ENCODE peak calls at places on chromosomes 11 and 22, in nine cellular contexts. One of them, this sample, is unnamed.
A peak's percentile ranks its signal among the peaks of the same experiment; 100 is the strongest.

GRCh38 chr11:57890521-57890920 is 128.9 kb downstream of the CTNND1 start:
- DNase-seq in globus pallidus: no peak
- DNase-seq in heart right ventricle: no peak
- DNase-seq in HTR-8/SVneo: no peak
- DNase-seq in lung: no peak
- DNase-seq in activated T-cell treated with anti-CD3 and anti-CD28 coated beads, Interleukin-2, amount 50 U/mL, for 4 hours: no peak
- DNase-seq in cardiac muscle cell: no peak
- DNase-seq in body of pancreas: no peak
- DNase-seq in MCF 10A: no peak
- DNase-seq in this sample: no peak

GRCh38 chr22:44372611-44373010 is 59.9 kb upstream of the SHISAL1 start:
- DNase-seq in globus pallidus: no peak
- DNase-seq in heart right ventricle: no peak
- DNase-seq in HTR-8/SVneo: no peak
- DNase-seq in lung: no peak
- DNase-seq in activated T-cell treated with anti-CD3 and anti-CD28 coated beads, Interleukin-2, amount 50 U/mL, for 4 hours: no peak
- DNase-seq in cardiac muscle cell: no peak
- DNase-seq in body of pancreas: no peak
- DNase-seq in MCF 10A: no peak
- DNase-seq in this sample: no peak

GRCh38 chr11:44030276-44030932 is 17.4 kb upstream of the ACCSL start:
- DNase-seq in globus pallidus: no peak
- DNase-seq in heart right ventricle: peak; percentile 70
- DNase-seq in HTR-8/SVneo: no peak
- DNase-seq in lung: peak; percentile 25
- DNase-seq in activated T-cell treated with anti-CD3 and anti-CD28 coated beads, Interleukin-2, amount 50 U/mL, for 4 hours: no peak
- DNase-seq in cardiac muscle cell: peak; percentile 87
- DNase-seq in body of pancreas: no peak
- DNase-seq in MCF 10A: no peak
- DNase-seq in this sample: no peak

GRCh38 chr11:35675901-35676610 is 13.5 kb downstream of the TRIM44 start:
- DNase-seq in globus pallidus: no peak
- DNase-seq in heart right ventricle: no peak
- DNase-seq in HTR-8/SVneo: no peak
- DNase-seq in lung: no peak
- DNase-seq in activated T-cell treated with anti-CD3 and anti-CD28 coated beads, Interleukin-2, amount 50 U/mL, for 4 hours: no peak
- DNase-seq in cardiac muscle cell: no peak
- DNase-seq in body of pancreas: no peak
- DNase-seq in MCF 10A: no peak
- DNase-seq in this sample: no peak

GRCh38 chr11:17388609-17389204 is at the start of gene KCNJ11:
- DNase-seq in globus pallidus: no peak
- DNase-seq in heart right ventricle: no peak
- DNase-seq in HTR-8/SVneo: no peak
- DNase-seq in lung: no peak
- DNase-seq in activated T-cell treated with anti-CD3 and anti-CD28 coated beads, Interleukin-2, amount 50 U/mL, for 4 hours: no peak
- DNase-seq in cardiac muscle cell: peak; percentile 36
- DNase-seq in body of pancreas: peak; percentile 43
- DNase-seq in MCF 10A: no peak
- DNase-seq in this sample: no peak

GRCh38 chr22:26892401-26893033 is 235.1 kb downstream of the MIAT start:
- DNase-seq in globus pallidus: no peak
- DNase-seq in heart right ventricle: no peak
- DNase-seq in HTR-8/SVneo: peak; percentile 15
- DNase-seq in lung: peak; percentile 56
- DNase-seq in activated T-cell treated with anti-CD3 and anti-CD28 coated beads, Interleukin-2, amount 50 U/mL, for 4 hours: no peak
- DNase-seq in cardiac muscle cell: peak; percentile 23
- DNase-seq in body of pancreas: peak; percentile 51
- DNase-seq in MCF 10A: peak; percentile 27
- DNase-seq in this sample: no peak

GRCh38 chr11:13963949-13964770 is 1.6 kb downstream of the SPON1 start:
- DNase-seq in globus pallidus: no peak
- DNase-seq in heart right ventricle: peak; percentile 8
- DNase-seq in HTR-8/SVneo: no peak
- DNase-seq in lung: peak; percentile 34
- DNase-seq in activated T-cell treated with anti-CD3 and anti-CD28 coated beads, Interleukin-2, amount 50 U/mL, for 4 hours: no peak
- DNase-seq in cardiac muscle cell: peak; percentile 31
- DNase-seq in body of pancreas: no peak
- DNase-seq in MCF 10A: no peak
- DNase-seq in this sample: no peak

GRCh38 chr11:58127350-58127749 is 2.0 kb upstream of the OR9I1 start:
- DNase-seq in globus pallidus: no peak
- DNase-seq in heart right ventricle: no peak
- DNase-seq in HTR-8/SVneo: no peak
- DNase-seq in lung: no peak
- DNase-seq in activated T-cell treated with anti-CD3 and anti-CD28 coated beads, Interleukin-2, amount 50 U/mL, for 4 hours: no peak
- DNase-seq in cardiac muscle cell: no peak
- DNase-seq in body of pancreas: no peak
- DNase-seq in MCF 10A: no peak
- DNase-seq in this sample: no peak

GRCh38 chr22:42217019-42217751 is 53.3 kb downstream of the TCF20 start:
- DNase-seq in globus pallidus: no peak
- DNase-seq in heart right ventricle: no peak
- DNase-seq in HTR-8/SVneo: no peak
- DNase-seq in lung: no peak
- DNase-seq in activated T-cell treated with anti-CD3 and anti-CD28 coated beads, Interleukin-2, amount 50 U/mL, for 4 hours: no peak
- DNase-seq in cardiac muscle cell: no peak
- DNase-seq in body of pancreas: no peak
- DNase-seq in MCF 10A: no peak
- DNase-seq in this sample: no peak

GRCh38 chr22:45218974-45219373 is 21.7 kb downstream of the KIAA0930 start:
- DNase-seq in globus pallidus: no peak
- DNase-seq in heart right ventricle: no peak
- DNase-seq in HTR-8/SVneo: no peak
- DNase-seq in lung: no peak
- DNase-seq in activated T-cell treated with anti-CD3 and anti-CD28 coated beads, Interleukin-2, amount 50 U/mL, for 4 hours: no peak
- DNase-seq in cardiac muscle cell: no peak
- DNase-seq in body of pancreas: no peak
- DNase-seq in MCF 10A: no peak
- DNase-seq in this sample: no peak

GRCh38 chr22:43288378-43288777 is 54.8 kb downstream of the SCUBE1 start:
- DNase-seq in globus pallidus: no peak
- DNase-seq in heart right ventricle: no peak
- DNase-seq in HTR-8/SVneo: no peak
- DNase-seq in lung: no peak
- DNase-seq in activated T-cell treated with anti-CD3 and anti-CD28 coated beads, Interleukin-2, amount 50 U/mL, for 4 hours: no peak
- DNase-seq in cardiac muscle cell: no peak
- DNase-seq in body of pancreas: no peak
- DNase-seq in MCF 10A: no peak
- DNase-seq in this sample: no peak

GRCh38 chr11:5605849-5606248 is 9.4 kb downstream of the TRIM6 start:
- DNase-seq in globus pallidus: no peak
- DNase-seq in heart right ventricle: no peak
- DNase-seq in HTR-8/SVneo: no peak
- DNase-seq in lung: no peak
- DNase-seq in activated T-cell treated with anti-CD3 and anti-CD28 coated beads, Interleukin-2, amount 50 U/mL, for 4 hours: no peak
- DNase-seq in cardiac muscle cell: no peak
- DNase-seq in body of pancreas: no peak
- DNase-seq in MCF 10A: peak; percentile 87
- DNase-seq in this sample: peak; percentile 47

GRCh38 chr11:1167256-1167655 is 9.5 kb downstream of the MUC5AC start:
- DNase-seq in globus pallidus: no peak
- DNase-seq in heart right ventricle: no peak
- DNase-seq in HTR-8/SVneo: no peak
- DNase-seq in lung: no peak
- DNase-seq in activated T-cell treated with anti-CD3 and anti-CD28 coated beads, Interleukin-2, amount 50 U/mL, for 4 hours: no peak
- DNase-seq in cardiac muscle cell: no peak
- DNase-seq in body of pancreas: no peak
- DNase-seq in MCF 10A: no peak
- DNase-seq in this sample: no peak

GRCh38 chr11:66346476-66347424 is 679 bp downstream of the B4GAT1 start:
- DNase-seq in globus pallidus: no peak
- DNase-seq in heart right ventricle: no peak
- DNase-seq in HTR-8/SVneo: no peak
- DNase-seq in lung: no peak
- DNase-seq in activated T-cell treated with anti-CD3 and anti-CD28 coated beads, Interleukin-2, amount 50 U/mL, for 4 hours: no peak
- DNase-seq in cardiac muscle cell: no peak
- DNase-seq in body of pancreas: peak; percentile 48
- DNase-seq in MCF 10A: no peak
- DNase-seq in this sample: no peak

GRCh38 chr22:17581631-17582030 is 18.3 kb downstream of the SLC25A18 start:
- DNase-seq in globus pallidus: no peak
- DNase-seq in heart right ventricle: no peak
- DNase-seq in HTR-8/SVneo: no peak
- DNase-seq in lung: no peak
- DNase-seq in activated T-cell treated with anti-CD3 and anti-CD28 coated beads, Interleukin-2, amount 50 U/mL, for 4 hours: no peak
- DNase-seq in cardiac muscle cell: no peak
- DNase-seq in body of pancreas: no peak
- DNase-seq in MCF 10A: no peak
- DNase-seq in this sample: no peak

GRCh38 chr11:124075841-124076571 is 34.9 kb upstream of the OR10G7 start:
- DNase-seq in globus pallidus: peak; percentile 9
- DNase-seq in heart right ventricle: no peak
- DNase-seq in HTR-8/SVneo: no peak
- DNase-seq in lung: no peak
- DNase-seq in activated T-cell treated with anti-CD3 and anti-CD28 coated beads, Interleukin-2, amount 50 U/mL, for 4 hours: no peak
- DNase-seq in cardiac muscle cell: no peak
- DNase-seq in body of pancreas: no peak
- DNase-seq in MCF 10A: no peak
- DNase-seq in this sample: peak; percentile 18

GRCh38 chr11:34977039-34977906 is 60.9 kb downstream of the PDHX start:
- DNase-seq in globus pallidus: no peak
- DNase-seq in heart right ventricle: no peak
- DNase-seq in HTR-8/SVneo: peak; percentile 48
- DNase-seq in lung: no peak
- DNase-seq in activated T-cell treated with anti-CD3 and anti-CD28 coated beads, Interleukin-2, amount 50 U/mL, for 4 hours: no peak
- DNase-seq in cardiac muscle cell: no peak
- DNase-seq in body of pancreas: no peak
- DNase-seq in MCF 10A: peak; percentile 58
- DNase-seq in this sample: peak; percentile 12

GRCh38 chr22:23408321-23408720 is 171.8 kb downstream of the IGLL1 start:
- DNase-seq in globus pallidus: no peak
- DNase-seq in heart right ventricle: no peak
- DNase-seq in HTR-8/SVneo: no peak
- DNase-seq in lung: no peak
- DNase-seq in activated T-cell treated with anti-CD3 and anti-CD28 coated beads, Interleukin-2, amount 50 U/mL, for 4 hours: no peak
- DNase-seq in cardiac muscle cell: no peak
- DNase-seq in body of pancreas: no peak
- DNase-seq in MCF 10A: no peak
- DNase-seq in this sample: no peak

GRCh38 chr11:18046116-18046777 is at the start of gene TPH1:
- DNase-seq in globus pallidus: no peak
- DNase-seq in heart right ventricle: peak; percentile 9
- DNase-seq in HTR-8/SVneo: no peak
- DNase-seq in lung: peak; percentile 39
- DNase-seq in activated T-cell treated with anti-CD3 and anti-CD28 coated beads, Interleukin-2, amount 50 U/mL, for 4 hours: no peak
- DNase-seq in cardiac muscle cell: peak; percentile 75
- DNase-seq in body of pancreas: peak; percentile 44
- DNase-seq in MCF 10A: peak; percentile 59
- DNase-seq in this sample: peak; percentile 5

GRCh38 chr11:110679323-110679980 is 32.8 kb downstream of the ARHGAP20 start:
- DNase-seq in globus pallidus: no peak
- DNase-seq in heart right ventricle: no peak
- DNase-seq in HTR-8/SVneo: no peak
- DNase-seq in lung: no peak
- DNase-seq in activated T-cell treated with anti-CD3 and anti-CD28 coated beads, Interleukin-2, amount 50 U/mL, for 4 hours: no peak
- DNase-seq in cardiac muscle cell: no peak
- DNase-seq in body of pancreas: no peak
- DNase-seq in MCF 10A: peak; percentile 11
- DNase-seq in this sample: peak; percentile 14

GRCh38 chr22:38570841-38571364 is 920 bp upstream of the DMC1 start:
- DNase-seq in globus pallidus: peak; percentile 57
- DNase-seq in heart right ventricle: peak; percentile 44
- DNase-seq in HTR-8/SVneo: no peak
- DNase-seq in lung: no peak
- DNase-seq in activated T-cell treated with anti-CD3 and anti-CD28 coated beads, Interleukin-2, amount 50 U/mL, for 4 hours: peak; percentile 16
- DNase-seq in cardiac muscle cell: peak; percentile 62
- DNase-seq in body of pancreas: peak; percentile 15
- DNase-seq in MCF 10A: peak; percentile 39
- DNase-seq in this sample: peak; percentile 41

GRCh38 chr11:11239959-11240358 is 113.1 kb downstream of the CSNK2A3 start:
- DNase-seq in globus pallidus: no peak
- DNase-seq in heart right ventricle: no peak
- DNase-seq in HTR-8/SVneo: no peak
- DNase-seq in lung: no peak
- DNase-seq in activated T-cell treated with anti-CD3 and anti-CD28 coated beads, Interleukin-2, amount 50 U/mL, for 4 hours: no peak
- DNase-seq in cardiac muscle cell: no peak
- DNase-seq in body of pancreas: no peak
- DNase-seq in MCF 10A: no peak
- DNase-seq in this sample: no peak

This sample was measured in hepatic stellate cell.